ENCODE peak calls at places on chromosomes 7 and 10, in five cellular contexts. R is HCT116, N is HepG2, M is SK-N-SH, V is GM12878. F is an unnamed sample.

GRCh38 chr7:75989084-75989725 is 5.2 kb downstream of the TMEM120A start:
- DNase-seq in N (no peak), R (no peak), M (peak; percentile 75), V (no peak), F (no peak)

GRCh38 chr7:46772740-46773139 is 809.2 kb downstream of the TNS3 start:
- DNase-seq in V (no peak), N (no peak), R (no peak), M (no peak), F (no peak)

GRCh38 chr7:55472928-55473725 is 99.2 kb downstream of the VOPP1 start:
- DNase-seq in R (no peak), M (peak; percentile 12), V (no peak), N (no peak), F (no peak)

GRCh38 chr10:118035358-118036031 is 11.2 kb downstream of the RAB11FIP2 start:
- DNase-seq in V (no peak), R (no peak), N (no peak), M (no peak), F (no peak)

GRCh38 chr10:31399631-31400030 is 80.6 kb downstream of the ZEB1 start:
- DNase-seq in V (no peak), M (no peak), R (no peak), N (no peak), F (no peak)

GRCh38 chr10:128463991-128464755 is 337.9 kb upstream of the MKI67 start:
- DNase-seq in M (no peak), R (peak; percentile 48), N (peak; percentile 51), V (peak; percentile 4), F (no peak)

GRCh38 chr10:67861750-67862460 is 22.6 kb upstream of the SIRT1 start:
- DNase-seq in R (no peak), N (no peak), M (no peak), V (no peak), F (no peak)

GRCh38 chr7:43669286-43670081 is 59.8 kb downstream of the COA1 start:
- DNase-seq in M (no peak), V (no peak), N (no peak), R (no peak), F (no peak)

GRCh38 chr7:29879609-29880008 is 73.3 kb downstream of the WIPF3 start:
- DNase-seq in N (no peak), R (no peak), V (no peak), M (no peak), F (no peak)

GRCh38 chr10:75430000-75430763 is 1.2 kb upstream of the LRMDA start:
- DNase-seq in N (peak; percentile 97), M (no peak), R (no peak), V (no peak), F (peak; percentile 50)

GRCh38 chr10:16585103-16585502 is 63.4 kb upstream of the C1QL3 start:
- DNase-seq in M (no peak), V (peak; percentile 48), N (peak; percentile 24), R (no peak), F (no peak)

GRCh38 chr10:23040002-23040401 is 55.4 kb upstream of the MSRB2 start:
- DNase-seq in M (no peak), N (no peak), V (no peak), R (no peak), F (no peak)

GRCh38 chr10:8053446-8054242 is 844 bp upstream of the GATA3 start:
- DNase-seq in V (no peak), R (peak; percentile 55), N (no peak), M (peak; percentile 93), F (peak; percentile 92)

GRCh38 chr7:130352335-130353074 is 7.9 kb downstream of the CPA5 start:
- DNase-seq in V (no peak), N (no peak), R (no peak), M (peak; percentile 19), F (no peak)

GRCh38 chr10:99659031-99659867 is at the start of gene ENTPD7:
- DNase-seq in R (peak; percentile 95), V (peak; percentile 85), N (peak; percentile 93), M (peak; percentile 98), F (peak; percentile 99)

GRCh38 chr7:137731436-137731835 is 115.3 kb downstream of the DGKI start:
- DNase-seq in M (no peak), R (no peak), N (no peak), V (no peak), F (no peak)

GRCh38 chr7:148747274-148747673 is 48.6 kb downstream of the CUL1 start:
- DNase-seq in V (no peak), M (no peak), N (peak; percentile 32), R (no peak), F (peak; percentile 22)

GRCh38 chr7:135665072-135665471 is 2.8 kb downstream of the STMP1 start:
- DNase-seq in N (no peak), R (no peak), M (no peak), V (no peak), F (no peak)

GRCh38 chr10:100636848-100637553 is 101.3 kb downstream of the HIF1AN start:
- DNase-seq in R (no peak), M (no peak), N (no peak), V (no peak), F (no peak)

GRCh38 chr7:122301291-122301690 is 3.3 kb downstream of the FEZF1 start:
- DNase-seq in M (no peak), V (no peak), N (no peak), R (no peak), F (no peak)

GRCh38 chr7:117217121-117217520 is 105.7 kb downstream of the WNT2 start:
- DNase-seq in R (no peak), V (no peak), N (no peak), M (no peak), F (no peak)

GRCh38 chr7:434891-435486 is 84.7 kb downstream of the PDGFA start:
- DNase-seq in R (no peak), M (no peak), N (peak; percentile 75), V (no peak), F (no peak)

GRCh38 chr7:142348921-142349401 is 91.1 kb upstream of the PRSS58 start:
- DNase-seq in M (no peak), R (no peak), N (no peak), V (no peak), F (no peak)

GRCh38 chr10:122513053-122513452 is 47.5 kb upstream of the DMBT1 start:
- DNase-seq in N (no peak), M (no peak), V (no peak), R (no peak), F (no peak)

GRCh38 chr10:103894454-103894853 is 23.5 kb downstream of the STN1 start:
- DNase-seq in N (no peak), R (no peak), V (no peak), M (no peak), F (no peak)

GRCh38 chr7:98357751-98358161 is 43.1 kb downstream of the BAIAP2L1 start:
- DNase-seq in M (no peak), N (peak; percentile 72), V (no peak), R (no peak), F (peak; percentile 67)

GRCh38 chr10:72375585-72375984 is 20.9 kb upstream of the DNAJB12 start:
- DNase-seq in R (no peak), M (no peak), V (no peak), N (peak; percentile 53), F (peak; percentile 40)

GRCh38 chr10:29212597-29212996 is 76.3 kb upstream of the LYZL1 start:
- DNase-seq in M (no peak), N (no peak), R (no peak), V (no peak), F (no peak)

GRCh38 chr10:102919992-102920736 is 2.1 kb downstream of the CNNM2 start:
- DNase-seq in R (no peak), N (peak; percentile 34), M (no peak), V (no peak), F (no peak)

GRCh38 chr10:79292789-79293746 is 54.2 kb upstream of the PPIF start:
- DNase-seq in V (no peak), R (no peak), M (peak; percentile 85), N (peak; percentile 18), F (peak; percentile 73)
- TF ChIP-seq RAD21 in V (peak; percentile 61), R (peak; percentile 55), M (peak; percentile 46), N (peak; percentile 18), F (peak; percentile 38)

GRCh38 chr10:132466520-132467463 is 69.8 kb downstream of the PWWP2B start:
- DNase-seq in M (no peak), N (no peak), V (no peak), R (no peak), F (no peak)
- H3K4me3 ChIP-seq in M (no peak overlapping the region), N (no peak overlapping the region), V (no peak overlapping the region), R (no peak overlapping the region), F (no peak overlapping the region)

GRCh38 chr10:108556176-108556575 is 1367.1 kb downstream of the XPNPEP1 start:
- DNase-seq in N (no peak), V (no peak), M (no peak), R (no peak), F (no peak)
- TF ChIP-seq MAX in N (no peak), V (no peak), M (no peak), R (no peak), F (no peak)

DNA sequence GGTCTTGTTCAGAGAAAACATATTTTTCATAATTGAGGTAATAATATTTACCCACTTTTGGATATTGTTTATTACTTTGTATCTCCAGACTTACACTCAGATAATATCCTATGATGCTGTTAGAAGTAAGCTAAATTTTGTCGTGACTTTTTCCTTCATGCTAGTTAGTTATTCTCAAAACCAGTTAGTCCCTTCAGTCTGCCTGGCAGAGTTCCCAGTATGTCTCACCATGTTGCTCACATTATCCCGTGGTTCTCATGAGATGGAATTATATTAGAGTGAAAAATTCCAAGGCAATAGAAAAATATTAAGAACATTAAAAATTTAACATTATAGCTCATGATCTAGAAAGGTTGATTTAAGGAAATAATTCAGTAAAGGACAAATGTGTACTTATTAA is 81.5 kb upstream of the SMIM30 start:
- DNase-seq in M (no peak), V (no peak), N (no peak), R (no peak), F (no peak)
- TF ChIP-seq RAD21 in M (no peak), V (no peak), N (no peak), R (no peak), F (no peak)

DNA sequence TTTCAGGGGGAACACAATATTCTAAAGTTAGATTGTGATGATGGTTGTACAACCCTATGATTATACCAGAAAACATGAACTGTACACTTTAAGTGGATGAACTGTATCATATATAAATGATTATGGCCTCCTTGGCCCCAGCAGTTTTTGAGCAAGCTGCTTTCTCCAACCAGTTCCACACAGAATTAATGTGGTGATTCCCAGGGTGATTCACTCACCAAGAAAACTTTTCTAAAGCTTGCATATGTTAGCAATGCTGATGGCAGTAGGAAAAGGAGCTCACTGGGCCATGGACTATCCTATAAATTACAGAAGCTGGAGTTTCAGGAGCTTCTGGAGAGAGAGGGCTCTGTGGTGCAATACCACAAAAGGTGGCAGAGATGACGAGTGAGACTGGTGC is 52.9 kb upstream of the KCNIP2 start:
- DNase-seq in R (no peak), M (no peak), V (no peak), N (no peak), F (no peak)
- H3K4me3 ChIP-seq in R (no peak overlapping the region), M (no peak overlapping the region), V (no peak overlapping the region), N (no peak overlapping the region), F (no peak overlapping the region)

GRCh38 chr10:12897278-12897677 is 104.2 kb downstream of the CCDC3 start:
- DNase-seq in V (no peak), N (no peak), M (no peak), R (no peak), F (no peak)
- TF ChIP-seq MAX in V (no peak), N (no peak), M (no peak), R (no peak), F (no peak)

GRCh38 chr10:96491303-96491702 is 22.4 kb downstream of the TLL2 start:
- DNase-seq in N (no peak), V (no peak), M (peak; percentile 43), R (no peak), F (no peak)
- TF ChIP-seq RAD21 in N (peak; percentile 37), V (peak; percentile 52), M (peak; percentile 61), R (peak; percentile 78), F (peak; percentile 33)

F was measured in A549.